ENCODE peak calls at places on chromosomes 3 and 15, in six cellular contexts. One of them, this sample, is unnamed.
A peak's percentile ranks its signal among the peaks of the same experiment; 100 is the strongest.

GRCh38 chr15:57969355-57969754 is 96.2 kb downstream of the ALDH1A2 start:
- DNase-seq in ovary: no peak
- DNase-seq in activated CD4-positive, alpha-beta T cell treated with anti-CD3 and anti-CD28 coated beads, Interleukin-2, amount 50 U/mL, for 1 hour: no peak
- DNase-seq in tibial artery: no peak
- DNase-seq in NCI-H1092 treated with DMSO at 0.1 percent for 48 hours: no peak
- DNase-seq in right atrium auricular region: no peak
- DNase-seq in this sample: no peak

GRCh38 chr3:48503406-48504050 is 446 bp downstream of the SHISA5 start:
- DNase-seq in ovary: peak; percentile 57
- DNase-seq in activated CD4-positive, alpha-beta T cell treated with anti-CD3 and anti-CD28 coated beads, Interleukin-2, amount 50 U/mL, for 1 hour: no peak
- DNase-seq in tibial artery: peak; percentile 82
- DNase-seq in NCI-H1092 treated with DMSO at 0.1 percent for 48 hours: no peak
- DNase-seq in right atrium auricular region: peak; percentile 86
- DNase-seq in this sample: peak; percentile 76

GRCh38 chr15:79970921-79971434 is at the start of gene BCL2A1:
- DNase-seq in ovary: no peak
- DNase-seq in activated CD4-positive, alpha-beta T cell treated with anti-CD3 and anti-CD28 coated beads, Interleukin-2, amount 50 U/mL, for 1 hour: peak; percentile 52
- DNase-seq in tibial artery: no peak
- DNase-seq in NCI-H1092 treated with DMSO at 0.1 percent for 48 hours: no peak
- DNase-seq in right atrium auricular region: peak; percentile 59
- DNase-seq in this sample: no peak

GRCh38 chr3:148226246-148226645 is 471.5 kb upstream of the AGTR1 start:
- DNase-seq in ovary: no peak
- DNase-seq in activated CD4-positive, alpha-beta T cell treated with anti-CD3 and anti-CD28 coated beads, Interleukin-2, amount 50 U/mL, for 1 hour: no peak
- DNase-seq in tibial artery: no peak
- DNase-seq in NCI-H1092 treated with DMSO at 0.1 percent for 48 hours: no peak
- DNase-seq in right atrium auricular region: no peak
- DNase-seq in this sample: no peak

GRCh38 chr3:111967651-111968274 is 11.1 kb upstream of the ABHD10 start:
- DNase-seq in ovary: peak; percentile 86
- DNase-seq in activated CD4-positive, alpha-beta T cell treated with anti-CD3 and anti-CD28 coated beads, Interleukin-2, amount 50 U/mL, for 1 hour: peak; percentile 80
- DNase-seq in tibial artery: peak; percentile 91
- DNase-seq in NCI-H1092 treated with DMSO at 0.1 percent for 48 hours: peak; percentile 82
- DNase-seq in right atrium auricular region: peak; percentile 97
- DNase-seq in this sample: peak; percentile 86

GRCh38 chr15:68339481-68339880 is 61.9 kb downstream of the FEM1B start:
- DNase-seq in ovary: no peak
- DNase-seq in activated CD4-positive, alpha-beta T cell treated with anti-CD3 and anti-CD28 coated beads, Interleukin-2, amount 50 U/mL, for 1 hour: no peak
- DNase-seq in tibial artery: no peak
- DNase-seq in NCI-H1092 treated with DMSO at 0.1 percent for 48 hours: no peak
- DNase-seq in right atrium auricular region: no peak
- DNase-seq in this sample: no peak

GRCh38 chr3:43998374-43998840 is 243.3 kb upstream of the TOPAZ1 start:
- DNase-seq in ovary: no peak
- DNase-seq in activated CD4-positive, alpha-beta T cell treated with anti-CD3 and anti-CD28 coated beads, Interleukin-2, amount 50 U/mL, for 1 hour: no peak
- DNase-seq in tibial artery: no peak
- DNase-seq in NCI-H1092 treated with DMSO at 0.1 percent for 48 hours: peak; percentile 26
- DNase-seq in right atrium auricular region: no peak
- DNase-seq in this sample: no peak

GRCh38 chr15:60375255-60375809 is 22.5 kb downstream of the ANXA2 start:
- DNase-seq in ovary: no peak
- DNase-seq in activated CD4-positive, alpha-beta T cell treated with anti-CD3 and anti-CD28 coated beads, Interleukin-2, amount 50 U/mL, for 1 hour: no peak
- DNase-seq in tibial artery: no peak
- DNase-seq in NCI-H1092 treated with DMSO at 0.1 percent for 48 hours: peak; percentile 27
- DNase-seq in right atrium auricular region: no peak
- DNase-seq in this sample: no peak

GRCh38 chr3:108780235-108780634 is 23.0 kb upstream of the RETNLB start:
- DNase-seq in ovary: no peak
- DNase-seq in activated CD4-positive, alpha-beta T cell treated with anti-CD3 and anti-CD28 coated beads, Interleukin-2, amount 50 U/mL, for 1 hour: peak; percentile 7
- DNase-seq in tibial artery: no peak
- DNase-seq in NCI-H1092 treated with DMSO at 0.1 percent for 48 hours: no peak
- DNase-seq in right atrium auricular region: no peak
- DNase-seq in this sample: no peak

GRCh38 chr3:88188436-88188835 is 38.7 kb downstream of the C3orf38 start:
- DNase-seq in ovary: no peak
- DNase-seq in activated CD4-positive, alpha-beta T cell treated with anti-CD3 and anti-CD28 coated beads, Interleukin-2, amount 50 U/mL, for 1 hour: no peak
- DNase-seq in tibial artery: no peak
- DNase-seq in NCI-H1092 treated with DMSO at 0.1 percent for 48 hours: no peak
- DNase-seq in right atrium auricular region: no peak
- DNase-seq in this sample: no peak

GRCh38 chr15:90184786-90185704 is 16.1 kb upstream of the SEMA4B start:
- DNase-seq in ovary: peak; percentile 87
- DNase-seq in activated CD4-positive, alpha-beta T cell treated with anti-CD3 and anti-CD28 coated beads, Interleukin-2, amount 50 U/mL, for 1 hour: peak; percentile 50
- DNase-seq in tibial artery: no peak
- DNase-seq in NCI-H1092 treated with DMSO at 0.1 percent for 48 hours: peak; percentile 86
- DNase-seq in right atrium auricular region: no peak
- DNase-seq in this sample: peak; percentile 84

GRCh38 chr3:72405943-72406585 is 442.2 kb downstream of the SHQ1 start:
- DNase-seq in ovary: no peak
- DNase-seq in activated CD4-positive, alpha-beta T cell treated with anti-CD3 and anti-CD28 coated beads, Interleukin-2, amount 50 U/mL, for 1 hour: no peak
- DNase-seq in tibial artery: no peak
- DNase-seq in NCI-H1092 treated with DMSO at 0.1 percent for 48 hours: no peak
- DNase-seq in right atrium auricular region: no peak
- DNase-seq in this sample: no peak

GRCh38 chr3:132255041-132255745 is 62.0 kb upstream of the ACP3 start:
- DNase-seq in ovary: no peak
- DNase-seq in activated CD4-positive, alpha-beta T cell treated with anti-CD3 and anti-CD28 coated beads, Interleukin-2, amount 50 U/mL, for 1 hour: no peak
- DNase-seq in tibial artery: no peak
- DNase-seq in NCI-H1092 treated with DMSO at 0.1 percent for 48 hours: no peak
- DNase-seq in right atrium auricular region: no peak
- DNase-seq in this sample: no peak

GRCh38 chr3:142973217-142974009 is 9.9 kb upstream of the PAQR9 start:
- DNase-seq in ovary: no peak
- DNase-seq in activated CD4-positive, alpha-beta T cell treated with anti-CD3 and anti-CD28 coated beads, Interleukin-2, amount 50 U/mL, for 1 hour: no peak
- DNase-seq in tibial artery: no peak
- DNase-seq in NCI-H1092 treated with DMSO at 0.1 percent for 48 hours: no peak
- DNase-seq in right atrium auricular region: no peak
- DNase-seq in this sample: no peak